ENCODE peak calls at places on chromosome 15, in ten cellular contexts. Z is bronchial epithelial cell, D is cardiac fibroblast, J is astrocyte of the spinal cord, T is pancreas, Y is mucosa of descending colon, F is stomach, P is HFF-Myc, B is left ventricle myocardium inferior, U is adrenal gland. G is an unnamed sample.

GRCh38 chr15:82168296-82168695 is 94.2 kb downstream of the EFL1 start:
- DNase-seq in Z (no peak), D (no peak), J (no peak), T (no peak), Y (no peak), F (no peak), P (no peak), B (no peak), U (no peak), G (peak)

GRCh38 chr15:49645937-49646336 is 25.1 kb downstream of the DTWD1 start:
- DNase-seq in Z (peak), D (peak), J (peak), T (no peak), Y (no peak), F (peak), P (peak), B (no peak), U (peak), G (peak)

GRCh38 chr15:100985401-100985800 is 66.2 kb downstream of the LRRK1 start:
- DNase-seq in Z (no peak), D (no peak), J (no peak), T (no peak), Y (no peak), F (no peak), P (no peak), B (no peak), U (no peak), G (no peak)

GRCh38 chr15:83014205-83014653 is 2.8 kb upstream of the C15orf40 start:
- DNase-seq in Z (no peak), D (no peak), J (no peak), T (no peak), Y (no peak), F (no peak), P (no peak), B (no peak), U (no peak), G (no peak)

GRCh38 chr15:64582202-64582601 is 121.8 kb downstream of the ZNF609 start:
- DNase-seq in Z (peak), D (peak), J (no peak), T (no peak), Y (no peak), F (no peak), P (no peak), B (no peak), U (no peak), G (no peak)

GRCh38 chr15:99536422-99537033 is 29.3 kb upstream of the MEF2A start:
- DNase-seq in Z (peak), D (peak), J (peak), T (no peak), Y (no peak), F (no peak), P (peak), B (no peak), U (peak), G (peak)

GRCh38 chr15:59218099-59218498 is 11.5 kb downstream of the LDHAL6B start:
- DNase-seq in Z (no peak), D (no peak), J (no peak), T (no peak), Y (no peak), F (no peak), P (no peak), B (no peak), U (no peak), G (no peak)

GRCh38 chr15:25236143-25236860 is 202.5 kb downstream of the UBE3A start:
- DNase-seq in Z (no peak), D (no peak), J (no peak), T (peak), Y (no peak), F (no peak), P (no peak), B (no peak), U (no peak), G (no peak)

GRCh38 chr15:37098468-37099320 is 1.7 kb downstream of the MEIS2 start:
- DNase-seq in Z (no peak), D (no peak), J (peak), T (peak), Y (peak), F (no peak), P (no peak), B (peak), U (peak), G (no peak)

GRCh38 chr15:52362497-52362896 is 66.9 kb upstream of the MYO5C start:
- DNase-seq in Z (peak), D (peak), J (peak), T (no peak), Y (no peak), F (no peak), P (no peak), B (no peak), U (no peak), G (peak)

GRCh38 chr15:89666147-89666857 is 11.0 kb upstream of the KIF7 start:
- DNase-seq in Z (no peak), D (no peak), J (no peak), T (no peak), Y (no peak), F (no peak), P (no peak), B (no peak), U (no peak), G (no peak)

GRCh38 chr15:41079717-41080116 is 36.4 kb downstream of the INO80 start:
- DNase-seq in Z (no peak), D (no peak), J (no peak), T (no peak), Y (no peak), F (no peak), P (no peak), B (no peak), U (no peak), G (no peak)

GRCh38 chr15:42184313-42184712 is 23.8 kb downstream of the VPS39 start:
- DNase-seq in Z (no peak), D (no peak), J (peak), T (no peak), Y (no peak), F (no peak), P (no peak), B (peak), U (no peak), G (no peak)

GRCh38 chr15:45573961-45574629 is 13.1 kb upstream of the BLOC1S6 start:
- DNase-seq in Z (no peak), D (peak), J (no peak), T (no peak), Y (peak), F (no peak), P (no peak), B (no peak), U (no peak), G (peak)
- TF ChIP-seq CTCF in Z (peak), D (peak), J (peak), T (no peak), Y (no peak), F (no peak), P (peak), B (peak), U (no peak), G (peak)

GRCh38 chr15:95922431-95922830 is 408.1 kb upstream of the NR2F2 start:
- DNase-seq in Z (peak), D (no peak), J (no peak), T (no peak), Y (no peak), F (no peak), P (no peak), B (no peak), U (no peak), G (no peak)

GRCh38 chr15:95921404-95921803 is 409.1 kb upstream of the NR2F2 start:
- DNase-seq in Z (no peak), D (no peak), J (no peak), T (no peak), Y (no peak), F (no peak), P (no peak), B (no peak), U (no peak), G (no peak)

GRCh38 chr15:95916568-95916967 is 413.9 kb upstream of the NR2F2 start:
- DNase-seq in Z (no peak), D (no peak), J (no peak), T (no peak), Y (no peak), F (no peak), P (no peak), B (no peak), U (no peak), G (no peak)

GRCh38 chr15:95919460-95919859 is 411.0 kb upstream of the NR2F2 start:
- DNase-seq in Z (no peak), D (peak), J (no peak), T (no peak), Y (no peak), F (no peak), P (no peak), B (no peak), U (no peak), G (peak)

DNA sequence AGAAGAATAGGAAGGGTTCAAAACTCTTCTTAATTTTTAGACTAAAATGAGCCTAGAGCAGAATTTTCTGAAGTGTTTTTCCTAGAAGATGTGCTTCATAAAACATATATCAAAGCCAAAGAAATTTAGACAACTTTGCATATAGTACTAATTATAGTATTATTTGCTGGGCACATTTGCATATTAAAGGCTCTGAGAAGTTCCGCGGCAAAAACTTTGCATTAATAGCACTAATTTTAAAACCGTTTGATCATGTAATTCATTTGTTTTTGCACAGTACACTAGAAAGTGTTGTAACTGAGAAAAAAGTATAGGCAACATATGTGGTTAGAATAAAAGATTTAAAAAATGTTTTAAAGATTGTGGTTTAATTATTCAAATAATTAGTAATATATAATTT is 412.0 kb upstream of the NR2F2 start:
- DNase-seq in Z (no peak), D (no peak), J (no peak), T (no peak), Y (no peak), F (no peak), P (no peak), B (no peak), U (no peak), G (no peak)
- H3K4me3 ChIP-seq in Z (no peak), D (no peak), J (no peak), T (no peak), Y (no peak), F (no peak), P (no peak), B (no peak), U (no peak), G (no peak)

DNA sequence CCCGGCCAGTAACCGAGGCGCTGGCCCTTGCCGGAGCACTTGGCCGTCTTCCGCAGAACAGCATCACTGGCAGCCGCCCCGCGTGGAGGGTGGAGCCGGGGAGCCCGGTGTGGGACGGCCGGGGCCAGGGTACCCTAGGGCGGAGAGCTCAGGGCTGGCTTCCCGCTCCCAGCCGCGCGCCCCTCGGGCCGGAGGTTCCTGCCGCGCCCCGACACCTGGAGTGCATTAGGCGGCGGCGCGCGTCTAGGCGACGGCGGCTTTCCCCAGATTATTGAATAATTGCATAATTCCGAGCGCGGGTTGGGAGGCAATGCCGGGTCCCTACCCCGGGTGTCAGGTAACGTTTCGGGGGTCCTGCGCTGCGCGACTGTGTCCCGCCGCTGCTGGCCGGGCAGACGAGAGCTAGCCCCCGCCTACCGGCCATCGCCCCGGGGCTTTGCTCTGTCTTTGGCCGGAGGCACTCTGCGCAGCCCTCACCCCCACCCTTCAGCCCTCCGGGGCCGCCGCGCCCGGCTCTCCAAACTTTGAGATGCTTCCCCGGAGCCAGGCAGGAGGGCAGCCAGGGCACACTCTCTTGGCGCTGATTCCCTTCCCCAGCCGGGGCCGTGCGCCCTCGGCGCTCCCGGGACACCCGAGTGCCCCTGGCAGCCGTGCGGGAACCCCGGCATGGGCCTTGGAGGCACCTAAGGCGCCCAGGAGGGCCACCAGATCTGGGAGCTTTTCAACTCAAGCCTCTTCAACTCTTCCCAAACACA is 749 bp downstream of the ITGA11 start:
- DNase-seq in Z (no peak), D (peak), J (no peak), T (no peak), Y (peak), F (peak), P (no peak), B (peak), U (no peak), G (no peak)
- TF ChIP-seq CTCF in Z (no peak), D (peak), J (no peak), T (no peak), Y (no peak), F (no peak), P (no peak), B (no peak), U (no peak), G (no peak)

DNA sequence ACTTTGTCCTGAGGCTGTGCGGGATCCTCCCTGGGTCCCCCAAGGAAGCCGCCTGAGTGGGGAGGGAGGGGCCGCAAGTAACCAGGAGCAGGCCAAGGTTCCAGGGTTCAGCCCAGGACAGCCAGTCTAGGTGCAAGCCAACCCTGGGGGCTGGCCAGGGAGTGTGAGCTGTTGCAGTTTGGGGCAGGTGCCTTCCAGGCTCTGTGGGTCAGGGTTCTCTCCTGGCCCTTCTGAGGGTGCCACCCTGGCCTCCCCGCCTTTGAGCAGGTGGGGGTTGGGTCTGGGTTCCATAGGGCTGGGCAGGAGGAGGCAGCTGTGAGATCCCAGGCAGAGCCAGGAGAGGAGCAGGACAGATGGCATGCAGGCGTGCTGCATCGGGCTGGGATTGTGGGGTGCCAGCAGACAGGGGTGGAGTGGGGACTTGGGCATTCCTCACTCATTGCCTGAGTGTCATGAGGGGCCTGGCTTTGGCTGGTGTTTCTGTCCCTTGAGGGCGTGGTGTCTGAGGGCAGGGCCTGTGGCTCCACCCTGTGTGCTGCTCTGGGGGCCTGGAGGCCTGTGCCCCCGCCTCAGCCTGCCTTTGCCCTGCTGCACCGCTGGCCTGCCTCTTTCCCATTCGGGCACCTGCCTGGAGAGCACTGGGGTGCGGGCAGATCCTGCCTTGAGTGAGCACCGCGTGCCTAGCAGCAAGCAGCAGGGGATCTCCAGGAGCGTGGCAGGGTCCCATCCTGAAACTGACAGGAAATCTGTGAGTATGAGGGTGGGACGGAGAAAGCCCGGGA is 18.4 kb downstream of the KLF13 start:
- DNase-seq in Z (no peak), D (no peak), J (no peak), T (no peak), Y (peak), F (no peak), P (no peak), B (peak), U (peak), G (no peak)
- H3K4me3 ChIP-seq in Z (no peak), D (no peak), J (no peak), T (no peak), Y (no peak), F (no peak), P (no peak), B (peak), U (no peak), G (no peak)

GRCh38 chr15:80856809-80857377 is 77.7 kb downstream of the CEMIP start:
- DNase-seq in Z (no peak), D (peak), J (peak), T (peak), Y (peak), F (peak), P (no peak), B (peak), U (peak), G (no peak)

GRCh38 chr15:80855206-80855605 is 76.0 kb downstream of the CEMIP start:
- DNase-seq in Z (no peak), D (no peak), J (no peak), T (no peak), Y (no peak), F (no peak), P (no peak), B (no peak), U (no peak), G (no peak)

GRCh38 chr15:80854104-80854503 is 74.9 kb downstream of the CEMIP start:
- DNase-seq in Z (no peak), D (no peak), J (no peak), T (no peak), Y (no peak), F (no peak), P (no peak), B (no peak), U (no peak), G (peak)

GRCh38 chr15:80852676-80853075 is 73.5 kb downstream of the CEMIP start:
- DNase-seq in Z (peak), D (no peak), J (no peak), T (no peak), Y (no peak), F (no peak), P (no peak), B (no peak), U (no peak), G (no peak)

DNA sequence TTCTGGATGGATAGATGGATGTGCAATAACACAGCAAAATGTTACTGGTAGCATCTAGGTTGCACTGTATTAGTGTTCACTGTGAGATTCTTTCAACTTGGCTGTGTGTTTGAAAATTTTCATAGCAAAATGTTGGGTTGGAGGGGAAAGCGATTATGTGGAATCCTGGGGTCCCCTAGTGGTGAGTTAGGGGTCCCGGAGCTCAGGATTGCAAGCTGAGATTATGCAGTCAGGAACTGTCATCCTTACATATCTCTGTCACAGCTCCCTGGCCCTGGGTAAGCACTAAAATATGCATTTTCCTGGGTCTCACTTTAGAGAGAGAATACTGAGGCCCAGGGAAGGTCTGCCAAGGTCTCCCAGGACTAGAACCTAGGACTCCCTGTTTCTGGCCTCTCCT is 77.2 kb downstream of the CEMIP start:
- DNase-seq in Z (no peak), D (no peak), J (no peak), T (no peak), Y (no peak), F (no peak), P (no peak), B (no peak), U (no peak), G (no peak)
- TF ChIP-seq CTCF in Z (peak), D (no peak), J (peak), T (no peak), Y (no peak), F (no peak), P (peak), B (no peak), U (no peak), G (no peak)

GRCh38 chr15:95252404-95252803 is 1021.0 kb downstream of the MCTP2 start:
- DNase-seq in Z (peak), D (peak), J (peak), T (no peak), Y (no peak), F (no peak), P (no peak), B (no peak), U (no peak), G (peak)

GRCh38 chr15:95249524-95249923 is 1018.2 kb downstream of the MCTP2 start:
- DNase-seq in Z (no peak), D (no peak), J (no peak), T (no peak), Y (no peak), F (no peak), P (no peak), B (no peak), U (no peak), G (no peak)

GRCh38 chr15:95247068-95247984 is 1016.0 kb downstream of the MCTP2 start:
- DNase-seq in Z (peak), D (peak), J (peak), T (no peak), Y (no peak), F (peak), P (peak), B (no peak), U (no peak), G (peak)
- H3K4me3 ChIP-seq in Z (no peak), D (no peak), J (no peak), T (no peak), Y (no peak), F (no peak), P (no peak), B (no peak), U (no peak), G (no peak)

GRCh38 chr15:45855210-45855906 is 220.5 kb downstream of the SQOR start:
- DNase-seq in Z (no peak), D (no peak), J (no peak), T (no peak), Y (no peak), F (peak), P (no peak), B (no peak), U (no peak), G (no peak)
- TF ChIP-seq CTCF in Z (no peak), D (no peak), J (no peak), T (no peak), Y (no peak), F (no peak), P (no peak), B (no peak), U (no peak), G (no peak)

DNA sequence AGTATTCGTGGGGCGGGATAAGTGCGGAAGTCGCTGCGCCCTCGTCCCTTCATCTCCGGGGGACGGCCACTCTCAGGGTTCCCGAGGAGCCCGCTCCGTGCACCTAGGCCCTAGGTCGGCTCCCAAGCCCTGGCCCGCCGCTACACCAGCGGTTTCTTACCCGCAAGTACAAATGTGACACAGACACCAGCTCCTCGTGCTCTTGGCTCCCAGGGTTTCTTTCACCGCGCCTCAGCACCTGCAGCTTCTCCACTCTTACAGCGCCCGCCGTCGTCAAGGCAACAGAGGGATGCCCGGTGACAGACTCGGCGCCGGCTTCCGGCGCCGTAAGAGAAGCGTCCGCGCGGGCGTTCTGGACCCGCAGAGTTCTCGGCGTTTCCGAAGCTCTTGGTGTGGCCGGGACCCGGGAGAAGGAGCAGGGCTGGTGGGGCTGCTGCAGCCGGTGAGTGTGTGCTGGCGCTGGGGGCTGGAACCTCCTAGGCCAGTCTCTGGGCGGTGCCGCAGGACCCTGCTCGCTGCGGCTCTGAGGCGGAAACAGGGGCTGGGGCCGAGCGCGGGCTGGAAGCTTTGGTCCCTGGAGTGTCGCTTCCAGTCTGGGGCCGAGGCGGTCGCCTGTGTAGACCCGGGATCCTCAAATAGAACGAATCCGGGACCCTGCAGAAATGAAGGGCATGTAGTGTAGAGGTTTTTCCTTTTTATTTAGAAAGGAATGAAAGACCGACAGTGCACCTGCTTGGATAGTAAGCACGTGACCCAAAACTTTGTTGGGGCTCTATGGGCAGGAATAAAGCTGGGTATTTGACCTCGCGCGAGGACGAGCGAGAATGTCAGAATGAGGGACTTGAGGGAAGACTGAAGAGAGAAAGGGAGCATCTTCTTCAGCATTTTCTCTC is 155.4 kb upstream of the GOLGA6L4 start:
- DNase-seq in Z (peak), D (peak), J (peak), T (peak), Y (peak), F (peak), P (no peak), B (peak), U (peak), G (peak)
- H3K4me3 ChIP-seq in Z (peak), D (peak), J (peak), T (no peak), Y (no peak), F (peak), P (peak), B (peak), U (peak), G (peak)

GRCh38 chr15:61871926-61872522 is 188.2 kb downstream of the VPS13C start:
- DNase-seq in Z (peak), D (peak), J (peak), T (no peak), Y (no peak), F (no peak), P (peak), B (no peak), U (no peak), G (peak)
- TF ChIP-seq CTCF in Z (no peak), D (peak), J (peak), T (peak), Y (no peak), F (peak), P (peak), B (peak), U (peak), G (peak)